ENCODE peak calls at places on chromosomes 16 and 17, in five cellular contexts. One of them, this sample, is unnamed.

GRCh38 chr17:67151717-67152116 is 93.3 kb downstream of the HELZ start:
- DNase-seq in K562: no peak
- DNase-seq in SK-N-SH: no peak
- DNase-seq in HepG2: no peak
- DNase-seq in GM12878: no peak
- DNase-seq in this sample: no peak

GRCh38 chr16:66576306-66576705 is 3.0 kb upstream of the CMTM2 start:
- DNase-seq in K562: no peak
- DNase-seq in SK-N-SH: no peak
- DNase-seq in HepG2: no peak
- DNase-seq in GM12878: no peak
- DNase-seq in this sample: no peak

GRCh38 chr17:27554152-27554551 is 76.8 kb upstream of the LGALS9 start:
- DNase-seq in K562: no peak
- DNase-seq in SK-N-SH: no peak
- DNase-seq in HepG2: peak
- DNase-seq in GM12878: no peak
- DNase-seq in this sample: no peak

GRCh38 chr17:60506312-60506711 is 19.7 kb downstream of the APPBP2 start:
- DNase-seq in K562: peak
- DNase-seq in SK-N-SH: no peak
- DNase-seq in HepG2: peak
- DNase-seq in GM12878: no peak
- DNase-seq in this sample: no peak

GRCh38 chr16:3101841-3102470 is 2.9 kb upstream of the ZSCAN10 start:
- DNase-seq in K562: no peak
- DNase-seq in SK-N-SH: no peak
- DNase-seq in HepG2: no peak
- DNase-seq in GM12878: no peak
- DNase-seq in this sample: peak

GRCh38 chr17:76431509-76431908 is 21.4 kb downstream of the UBE2O start:
- DNase-seq in K562: no peak
- DNase-seq in SK-N-SH: no peak
- DNase-seq in HepG2: no peak
- DNase-seq in GM12878: no peak
- DNase-seq in this sample: no peak

GRCh38 chr17:61202564-61202963 is 197.1 kb upstream of the TBX2 start:
- DNase-seq in K562: no peak
- DNase-seq in SK-N-SH: no peak
- DNase-seq in HepG2: no peak
- DNase-seq in GM12878: no peak
- DNase-seq in this sample: no peak

GRCh38 chr17:29393451-29393850 is 3.3 kb downstream of the TAOK1 start:
- DNase-seq in K562: no peak
- DNase-seq in SK-N-SH: no peak
- DNase-seq in HepG2: no peak
- DNase-seq in GM12878: no peak
- DNase-seq in this sample: no peak

GRCh38 chr17:33154869-33155455 is 138.1 kb downstream of the ASIC2 start:
- DNase-seq in K562: no peak
- DNase-seq in SK-N-SH: no peak
- DNase-seq in HepG2: no peak
- DNase-seq in GM12878: no peak
- DNase-seq in this sample: no peak

GRCh38 chr16:50309156-50309526 is 42.8 kb downstream of the ADCY7 start:
- DNase-seq in K562: no peak
- DNase-seq in SK-N-SH: no peak
- DNase-seq in HepG2: no peak
- DNase-seq in GM12878: no peak
- DNase-seq in this sample: no peak

GRCh38 chr16:24717411-24717810 is 12.0 kb upstream of the TNRC6A start:
- DNase-seq in K562: no peak
- DNase-seq in SK-N-SH: no peak
- DNase-seq in HepG2: no peak
- DNase-seq in GM12878: no peak
- DNase-seq in this sample: no peak

GRCh38 chr17:76714822-76715461 is 4.2 kb upstream of the MXRA7 start:
- DNase-seq in K562: peak
- DNase-seq in SK-N-SH: peak
- DNase-seq in HepG2: no peak
- DNase-seq in GM12878: no peak
- DNase-seq in this sample: no peak

GRCh38 chr17:72270530-72270929 is 149.7 kb downstream of the SOX9 start:
- DNase-seq in K562: no peak
- DNase-seq in SK-N-SH: peak
- DNase-seq in HepG2: no peak
- DNase-seq in GM12878: no peak
- DNase-seq in this sample: no peak

GRCh38 chr16:88424536-88425230 is 28.4 kb upstream of the ZFPM1 start:
- DNase-seq in K562: no peak
- DNase-seq in SK-N-SH: no peak
- DNase-seq in HepG2: no peak
- DNase-seq in GM12878: no peak
- DNase-seq in this sample: no peak

GRCh38 chr16:72357860-72358259 is 185.9 kb upstream of the PMFBP1 start:
- DNase-seq in K562: no peak
- DNase-seq in SK-N-SH: no peak
- DNase-seq in HepG2: no peak
- DNase-seq in GM12878: no peak
- DNase-seq in this sample: no peak

GRCh38 chr17:67474081-67474661 is 97.1 kb downstream of the PITPNC1 start:
- DNase-seq in K562: no peak
- DNase-seq in SK-N-SH: no peak
- DNase-seq in HepG2: no peak
- DNase-seq in GM12878: no peak
- DNase-seq in this sample: no peak

GRCh38 chr16:85738878-85739715 is 11.8 kb downstream of the C16orf74 start:
- DNase-seq in K562: no peak
- DNase-seq in SK-N-SH: peak
- DNase-seq in HepG2: no peak
- DNase-seq in GM12878: no peak
- DNase-seq in this sample: no peak

GRCh38 chr16:8975039-8975438 is 11.3 kb upstream of the USP7 start:
- DNase-seq in K562: no peak
- DNase-seq in SK-N-SH: no peak
- DNase-seq in HepG2: no peak
- DNase-seq in GM12878: no peak
- DNase-seq in this sample: no peak

DNA sequence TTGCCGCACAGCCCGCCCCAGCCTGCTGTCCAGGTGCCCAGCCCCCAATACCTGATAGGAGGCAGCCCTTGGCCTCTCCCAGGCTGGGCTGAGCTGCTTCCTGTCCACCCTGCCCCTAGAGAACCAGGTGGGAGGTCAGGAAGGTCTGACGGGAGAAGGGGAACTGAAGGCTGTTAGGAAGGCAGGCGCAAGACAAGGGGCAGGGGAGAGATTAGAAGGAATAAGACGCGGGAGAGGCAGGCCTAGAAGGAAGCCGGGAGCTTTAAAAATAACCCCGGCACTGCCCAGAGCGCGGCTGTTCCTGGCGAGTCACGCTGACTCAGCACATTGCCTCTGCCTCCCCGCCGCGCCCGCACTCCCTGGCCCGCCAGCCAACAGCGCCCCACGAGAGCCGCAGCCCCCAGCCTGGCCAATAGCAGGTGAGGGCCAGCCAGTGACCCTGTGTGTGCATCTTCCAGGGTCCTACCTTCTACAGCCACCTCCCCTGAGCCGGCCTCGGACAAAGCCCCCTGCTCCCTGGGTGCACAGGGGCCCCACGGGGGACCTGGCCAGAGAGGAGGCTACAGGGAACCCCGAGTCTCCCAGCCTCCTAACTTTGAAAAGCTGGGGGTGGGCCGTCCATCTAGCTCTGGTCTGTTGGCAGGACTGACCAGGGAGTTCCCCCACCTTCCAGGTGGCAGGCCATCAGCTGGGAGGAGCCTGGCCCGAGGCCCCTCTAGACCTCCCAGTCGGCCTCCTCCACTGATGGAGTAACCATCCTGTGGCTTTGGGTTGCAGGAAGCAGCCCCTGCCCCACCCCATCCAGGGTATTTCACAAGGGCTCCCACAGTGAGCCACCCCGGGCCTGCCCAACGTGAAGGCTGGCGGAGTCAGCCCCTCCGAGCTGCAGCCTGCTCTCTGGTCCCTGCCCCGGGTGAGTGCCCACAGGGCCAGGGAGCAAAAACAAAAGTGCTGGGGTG is 4.0 kb downstream of the MAFG start:
- DNase-seq in K562: peak
- DNase-seq in SK-N-SH: no peak
- DNase-seq in HepG2: no peak
- DNase-seq in GM12878: no peak
- DNase-seq in this sample: peak
- TF ChIP-seq GABPA in K562: peak
- TF ChIP-seq GABPA in SK-N-SH: no peak
- TF ChIP-seq GABPA in HepG2: no peak
- TF ChIP-seq GABPA in GM12878: no peak
- TF ChIP-seq GABPA in this sample: no peak

DNA sequence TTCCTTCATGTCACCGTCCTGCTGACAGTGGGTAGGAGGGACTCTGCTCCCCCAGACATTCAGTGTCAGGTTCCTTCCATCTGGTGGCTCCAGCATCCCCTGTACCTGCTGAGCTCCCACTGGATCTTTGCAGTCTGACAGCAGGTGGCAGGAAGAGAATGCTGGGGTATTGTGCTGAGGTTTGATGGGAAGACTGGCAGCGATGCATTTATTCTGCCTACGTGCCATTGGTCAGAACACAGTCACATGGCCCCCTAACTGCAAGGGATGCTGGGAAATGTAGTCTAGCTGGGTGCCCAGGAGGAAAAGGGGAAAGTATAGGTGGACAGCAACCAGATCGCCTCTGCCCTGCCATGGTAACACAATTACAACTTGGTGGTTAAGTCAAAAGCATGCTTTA is 44.4 kb downstream of the IRX3 start:
- DNase-seq in K562: peak
- DNase-seq in SK-N-SH: peak
- DNase-seq in HepG2: peak
- DNase-seq in GM12878: no peak
- DNase-seq in this sample: no peak
- TF ChIP-seq GABPA in K562: no peak
- TF ChIP-seq GABPA in SK-N-SH: no peak
- TF ChIP-seq GABPA in HepG2: no peak
- TF ChIP-seq GABPA in GM12878: no peak
- TF ChIP-seq GABPA in this sample: no peak

GRCh38 chr17:39218906-39219305 is 6.8 kb downstream of the STAC2 start:
- DNase-seq in K562: no peak
- DNase-seq in SK-N-SH: no peak
- DNase-seq in HepG2: no peak
- DNase-seq in GM12878: no peak
- DNase-seq in this sample: no peak

GRCh38 chr17:39221572-39221971 is 4.2 kb downstream of the STAC2 start:
- DNase-seq in K562: no peak
- DNase-seq in SK-N-SH: no peak
- DNase-seq in HepG2: no peak
- DNase-seq in GM12878: no peak
- DNase-seq in this sample: no peak

GRCh38 chr17:39222151-39222550 is 3.6 kb downstream of the STAC2 start:
- DNase-seq in K562: no peak
- DNase-seq in SK-N-SH: no peak
- DNase-seq in HepG2: no peak
- DNase-seq in GM12878: no peak
- DNase-seq in this sample: no peak

GRCh38 chr17:39217734-39218369 is 7.9 kb downstream of the STAC2 start:
- DNase-seq in K562: no peak
- DNase-seq in SK-N-SH: no peak
- DNase-seq in HepG2: no peak
- DNase-seq in GM12878: no peak
- DNase-seq in this sample: no peak

GRCh38 chr17:39219647-39220154 is 6.0 kb downstream of the STAC2 start:
- DNase-seq in K562: no peak
- DNase-seq in SK-N-SH: no peak
- DNase-seq in HepG2: no peak
- DNase-seq in GM12878: no peak
- DNase-seq in this sample: no peak
- TF ChIP-seq GABPA in K562: no peak
- TF ChIP-seq GABPA in SK-N-SH: no peak
- TF ChIP-seq GABPA in HepG2: no peak
- TF ChIP-seq GABPA in GM12878: no peak
- TF ChIP-seq GABPA in this sample: no peak

DNA sequence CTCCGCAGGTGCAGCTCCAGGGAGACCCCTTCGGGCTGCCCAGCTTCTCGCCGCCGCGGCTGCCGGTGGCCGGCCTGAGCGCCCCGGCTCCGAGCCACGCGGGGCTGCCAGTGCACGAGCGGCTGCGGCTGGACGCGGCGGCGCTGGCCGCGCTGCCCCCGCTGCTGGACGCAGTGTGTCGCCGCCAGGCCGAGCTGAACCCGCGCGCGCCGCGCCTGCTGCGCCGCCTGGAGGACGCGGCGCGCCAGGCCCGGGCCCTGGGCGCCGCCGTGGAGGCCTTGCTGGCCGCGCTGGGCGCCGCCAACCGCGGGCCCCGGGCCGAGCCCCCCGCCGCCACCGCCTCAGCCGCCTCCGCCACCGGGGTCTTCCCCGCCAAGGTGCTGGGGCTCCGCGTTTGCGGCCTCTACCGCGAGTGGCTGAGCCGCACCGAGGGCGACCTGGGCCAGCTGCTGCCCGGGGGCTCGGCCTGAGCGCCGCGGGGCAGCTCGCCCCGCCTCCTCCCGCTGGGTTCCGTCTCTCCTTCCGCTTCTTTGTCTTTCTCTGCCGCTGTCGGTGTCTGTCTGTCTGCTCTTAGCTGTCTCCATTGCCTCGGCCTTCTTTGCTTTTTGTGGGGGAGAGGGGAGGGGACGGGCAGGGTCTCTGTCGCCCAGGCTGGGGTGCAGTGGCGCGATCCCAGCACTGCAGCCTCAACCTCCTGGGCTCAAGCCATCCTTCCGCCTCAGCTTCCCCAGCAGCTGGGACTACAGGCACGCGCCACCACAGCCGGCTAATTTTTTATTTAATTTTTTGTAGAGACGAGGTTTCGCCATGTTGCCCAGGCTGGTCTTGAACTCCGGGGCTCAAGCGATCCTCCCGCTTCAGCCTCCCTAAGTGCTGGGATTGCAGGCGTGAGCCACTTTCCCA is 5.9 kb downstream of the CTF1 start:
- DNase-seq in K562: peak
- DNase-seq in SK-N-SH: peak
- DNase-seq in HepG2: peak
- DNase-seq in GM12878: no peak
- DNase-seq in this sample: peak
- TF ChIP-seq GABPA in K562: peak
- TF ChIP-seq GABPA in SK-N-SH: no peak
- TF ChIP-seq GABPA in HepG2: peak
- TF ChIP-seq GABPA in GM12878: no peak
- TF ChIP-seq GABPA in this sample: no peak